ENCODE peak calls at places on chromosomes 16 and 17, in four cellular contexts. H is left ventricle myocardium inferior, D is tibial artery, K is Peyer's patch. O is an unnamed sample.

GRCh38 chr17:38663125-38663751 is 11.5 kb downstream of the EPOP start:
- DNase-seq in H (peak; percentile 46), D (no peak), K (peak; percentile 72), O (peak; percentile 52)

GRCh38 chr17:7845359-7846062 is 9.4 kb upstream of the TMEM88 start:
- DNase-seq in H (no peak), D (no peak), K (no peak), O (no peak)

GRCh38 chr17:65345261-65346060 is 208.3 kb downstream of the RGS9 start:
- DNase-seq in H (no peak), D (no peak), K (no peak), O (no peak)

GRCh38 chr17:69809331-69809730 is 265.7 kb upstream of the KCNJ16 start:
- DNase-seq in H (no peak), D (no peak), K (no peak), O (no peak)

GRCh38 chr17:1108810-1109605 is 70.8 kb downstream of the ABR start:
- DNase-seq in H (peak; percentile 78), D (no peak), K (peak; percentile 80), O (peak; percentile 75)

GRCh38 chr17:70569131-70569530 is 399.8 kb downstream of the KCNJ2 start:
- DNase-seq in H (no peak), D (no peak), K (no peak), O (no peak)

GRCh38 chr16:27154573-27155521 is 48.5 kb upstream of the KDM8 start:
- DNase-seq in H (peak; percentile 63), D (peak; percentile 43), K (peak; percentile 82), O (peak; percentile 62)

GRCh38 chr17:79615446-79615845 is 4.6 kb upstream of the RBFOX3 start:
- DNase-seq in H (no peak), D (no peak), K (no peak), O (no peak)

GRCh38 chr16:84032458-84033178 is 10.0 kb downstream of the SLC38A8 start:
- DNase-seq in H (peak; percentile 54), D (no peak), K (no peak), O (no peak)

GRCh38 chr17:33013596-33014375 is 22.1 kb downstream of the SPACA3 start:
- DNase-seq in H (no peak), D (no peak), K (peak; percentile 40), O (no peak)

GRCh38 chr17:4997302-4998026 is at the start of the genes INCA1 and KIF1C:
- DNase-seq in H (peak; percentile 95), D (peak; percentile 90), K (peak; percentile 97), O (peak; percentile 97)
- H3K27ac ChIP-seq in H (peak within 1 kb of the TSS; percentile 96), D (peak within 1 kb of the TSS; percentile 97), K (peak within 1 kb of the TSS; percentile 88), O (peak within 1 kb of the TSS; percentile 87)

GRCh38 chr16:62661435-62661834 is 625.2 kb upstream of the CDH8 start:
- DNase-seq in H (no peak), D (no peak), K (no peak), O (no peak)

GRCh38 chr16:62657116-62657515 is 620.9 kb upstream of the CDH8 start:
- DNase-seq in H (no peak), D (no peak), K (no peak), O (no peak)
- H3K9me3 ChIP-seq in H (no peaks in the 10 kb centered on the region), D (no peaks in the 10 kb centered on the region), K (no peaks in the 10 kb centered on the region), O (no peaks in the 10 kb centered on the region)

DNA sequence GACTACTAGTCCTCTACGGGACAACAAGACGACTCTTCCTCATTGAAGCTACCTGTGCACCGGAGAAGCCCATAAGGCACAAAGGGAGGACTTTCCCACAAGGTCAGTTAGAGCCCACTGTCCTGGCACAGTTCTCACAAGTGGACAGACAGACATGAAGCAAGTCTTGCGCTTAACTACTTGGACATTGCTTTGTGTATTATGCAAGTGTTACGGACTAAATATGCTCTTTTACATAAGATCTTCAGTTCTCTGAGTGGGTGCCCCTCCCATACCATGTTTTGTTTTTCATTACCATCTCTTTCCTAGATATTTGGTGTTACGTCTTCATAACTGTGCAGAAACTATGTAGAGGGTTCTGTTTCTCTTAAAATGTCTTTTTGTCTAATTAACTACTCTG is 18.1 kb downstream of the ANKRD40CL start:
- DNase-seq in H (no peak), D (no peak), K (no peak), O (no peak)
- H3K27ac ChIP-seq in H (no peak overlapping the region), D (no peak overlapping the region), K (no peak overlapping the region), O (no peak overlapping the region)

DNA sequence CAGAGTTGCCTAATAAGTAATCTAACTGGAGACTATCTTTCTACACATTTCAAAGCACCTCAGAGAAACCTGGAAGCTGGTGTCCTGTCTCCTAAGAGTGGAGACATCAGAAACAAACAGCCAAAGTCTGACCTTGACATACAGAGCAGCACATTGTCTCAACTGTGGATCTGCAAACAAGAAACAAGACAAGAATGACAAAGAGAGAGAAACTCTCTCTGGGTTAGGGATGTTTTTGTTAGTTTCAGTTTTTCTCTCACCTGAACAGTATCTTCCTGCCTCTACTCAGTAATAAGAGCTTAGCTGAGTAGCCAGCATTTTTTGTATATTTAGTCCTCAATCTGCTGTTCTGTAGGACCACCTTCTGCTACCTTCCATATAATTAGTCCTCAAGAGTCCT is 8.9 kb downstream of the ZNF597 start:
- DNase-seq in H (no peak), D (no peak), K (no peak), O (no peak)
- H3K9me3 ChIP-seq in H (peaks cover 17% of the 10 kb centered on the region), D (peaks cover 8% of the 10 kb centered on the region), K (no peaks in the 10 kb centered on the region), O (no peaks in the 10 kb centered on the region)

DNA sequence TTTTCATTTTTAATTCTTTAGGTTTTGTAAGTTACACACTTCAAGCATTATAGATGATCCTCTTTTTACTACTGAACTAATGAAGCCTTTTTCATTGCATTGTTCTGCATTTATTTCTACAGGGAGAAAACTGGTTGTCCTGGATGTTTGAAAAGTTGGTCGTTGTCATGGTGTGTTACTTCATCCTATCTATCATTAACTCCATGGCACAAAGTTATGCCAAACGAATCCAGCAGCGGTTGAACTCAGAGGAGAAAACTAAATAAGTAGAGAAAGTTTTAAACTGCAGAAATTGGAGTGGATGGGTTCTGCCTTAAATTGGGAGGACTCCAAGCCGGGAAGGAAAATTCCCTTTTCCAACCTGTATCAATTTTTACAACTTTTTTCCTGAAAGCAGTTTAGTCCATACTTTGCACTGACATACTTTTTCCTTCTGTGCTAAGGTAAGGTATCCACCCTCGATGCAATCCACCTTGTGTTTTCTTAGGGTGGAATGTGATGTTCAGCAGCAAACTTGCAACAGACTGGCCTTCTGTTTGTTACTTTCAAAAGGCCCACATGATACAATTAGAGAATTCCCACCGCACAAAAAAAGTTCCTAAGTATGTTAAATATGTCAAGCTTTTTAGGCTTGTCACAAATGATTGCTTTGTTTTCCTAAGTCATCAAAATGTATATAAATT is 53.0 kb downstream of the TUBD1 start:
- DNase-seq in H (no peak), D (no peak), K (peak; percentile 32), O (no peak)
- H3K27ac ChIP-seq in H (peak overlapping the region; percentile 89), D (peak overlapping the region; percentile 88), K (peak overlapping the region; percentile 94), O (peak overlapping the region; percentile 100)